ENCODE peak calls at places on chromosomes 4 and X, in ten cellular contexts. X is PC-9, I is SK-N-SH, H is HCT116, F is GM23248, V is OCI-LY7, J is GM23338, A is MM.1S, P is PC-3, C is hepatocyte. N is an unnamed sample. For H3K9me2, the result is how much of the 10 kb centered on the place peaks cover.

GRCh38 chr4:2141762-2142520 is 82.8 kb downstream of the NAT8L start:
- DNase-seq in X (no peak), I (no peak), H (no peak), F (no peak), V (no peak), J (peak), A (no peak), P (no peak), C (no peak), N (no peak)

GRCh38 chrX:119503484-119503861 is 35.2 kb downstream of the SLC25A5 start:
- DNase-seq in X (peak), I (no peak), H (no peak), F (peak), V (no peak), J (no peak), A (no peak), P (peak), C (peak), N (no peak)

GRCh38 chr4:85932371-85933305 is 427.2 kb downstream of the MAPK10 start:
- DNase-seq in X (no peak), I (no peak), H (no peak), F (no peak), V (no peak), J (no peak), A (no peak), P (no peak), C (no peak), N (no peak)

GRCh38 chr4:73984736-73985527 is 3.1 kb downstream of the PPBP start:
- DNase-seq in X (no peak), I (no peak), H (no peak), F (peak), V (no peak), J (peak), A (no peak), P (peak), C (no peak), N (no peak)

GRCh38 chr4:169756971-169757574 is 671 bp downstream of the HPF1 start:
- DNase-seq in X (no peak), I (no peak), H (no peak), F (peak), V (no peak), J (peak), A (peak), P (no peak), C (no peak), N (peak)

GRCh38 chr4:88584471-88584900 is 7.8 kb upstream of the HERC3 start:
- DNase-seq in X (no peak), I (no peak), H (no peak), F (no peak), V (no peak), J (no peak), A (no peak), P (no peak), C (no peak), N (no peak)

GRCh38 chrX:77276742-77277141 is 170.4 kb upstream of the FGF16 start:
- DNase-seq in X (no peak), I (no peak), H (no peak), F (no peak), V (peak), J (peak), A (peak), P (peak), C (no peak), N (peak)

GRCh38 chr4:65367306-65367705 is 303.0 kb downstream of the EPHA5 start:
- DNase-seq in X (no peak), I (no peak), H (no peak), F (peak), V (no peak), J (no peak), A (peak), P (peak), C (no peak), N (no peak)

GRCh38 chrX:44898411-44899221 is 25.6 kb downstream of the KDM6A start:
- DNase-seq in X (no peak), I (no peak), H (no peak), F (no peak), V (peak), J (no peak), A (peak), P (no peak), C (no peak), N (peak)

GRCh38 chrX:14050704-14051103 is 21.0 kb upstream of the GEMIN8 start:
- DNase-seq in X (no peak), I (no peak), H (no peak), F (peak), V (no peak), J (no peak), A (no peak), P (no peak), C (no peak), N (no peak)

GRCh38 chr4:24810016-24810415 is 14.6 kb downstream of the SOD3 start:
- DNase-seq in X (no peak), I (no peak), H (no peak), F (peak), V (no peak), J (no peak), A (no peak), P (no peak), C (no peak), N (no peak)

GRCh38 chr4:4455199-4455865 is 68.4 kb downstream of the NSG1 start:
- DNase-seq in X (no peak), I (peak), H (no peak), F (no peak), V (peak), J (no peak), A (peak), P (no peak), C (no peak), N (peak)

GRCh38 chrX:153530411-153531145 is 13.1 kb downstream of the ATP2B3 start:
- DNase-seq in X (no peak), I (no peak), H (no peak), F (no peak), V (no peak), J (no peak), A (no peak), P (no peak), C (no peak), N (no peak)

GRCh38 chr4:13701937-13702446 is 74.5 kb upstream of the BOD1L1 start:
- DNase-seq in X (peak), I (no peak), H (peak), F (peak), V (no peak), J (no peak), A (no peak), P (peak), C (peak), N (no peak)

GRCh38 chrX:139203681-139204575 is 326.6 kb upstream of the F9 start:
- DNase-seq in X (no peak), I (peak), H (no peak), F (peak), V (no peak), J (peak), A (peak), P (peak), C (peak), N (no peak)

GRCh38 chr4:54231419-54232150 is 2.5 kb downstream of the PDGFRA start:
- DNase-seq in X (no peak), I (peak), H (no peak), F (peak), V (no peak), J (peak), A (no peak), P (no peak), C (peak), N (no peak)

GRCh38 chr4:2811830-2812599 is 19.1 kb downstream of the SH3BP2 start:
- DNase-seq in X (peak), I (peak), H (peak), F (peak), V (peak), J (peak), A (peak), P (no peak), C (no peak), N (peak)

GRCh38 chr4:3862640-3863420 is 96.6 kb downstream of the ADRA2C start:
- DNase-seq in X (no peak), I (no peak), H (no peak), F (no peak), V (no peak), J (peak), A (no peak), P (no peak), C (no peak), N (no peak)

GRCh38 chr4:101527186-101527585 is 179.9 kb upstream of the PPP3CA start:
- DNase-seq in X (no peak), I (no peak), H (no peak), F (peak), V (no peak), J (no peak), A (peak), P (no peak), C (no peak), N (no peak)

GRCh38 chrX:129654652-129655546 is at the start of gene APLN:
- DNase-seq in X (peak), I (peak), H (no peak), F (peak), V (no peak), J (peak), A (peak), P (peak), C (peak), N (peak)

DNA sequence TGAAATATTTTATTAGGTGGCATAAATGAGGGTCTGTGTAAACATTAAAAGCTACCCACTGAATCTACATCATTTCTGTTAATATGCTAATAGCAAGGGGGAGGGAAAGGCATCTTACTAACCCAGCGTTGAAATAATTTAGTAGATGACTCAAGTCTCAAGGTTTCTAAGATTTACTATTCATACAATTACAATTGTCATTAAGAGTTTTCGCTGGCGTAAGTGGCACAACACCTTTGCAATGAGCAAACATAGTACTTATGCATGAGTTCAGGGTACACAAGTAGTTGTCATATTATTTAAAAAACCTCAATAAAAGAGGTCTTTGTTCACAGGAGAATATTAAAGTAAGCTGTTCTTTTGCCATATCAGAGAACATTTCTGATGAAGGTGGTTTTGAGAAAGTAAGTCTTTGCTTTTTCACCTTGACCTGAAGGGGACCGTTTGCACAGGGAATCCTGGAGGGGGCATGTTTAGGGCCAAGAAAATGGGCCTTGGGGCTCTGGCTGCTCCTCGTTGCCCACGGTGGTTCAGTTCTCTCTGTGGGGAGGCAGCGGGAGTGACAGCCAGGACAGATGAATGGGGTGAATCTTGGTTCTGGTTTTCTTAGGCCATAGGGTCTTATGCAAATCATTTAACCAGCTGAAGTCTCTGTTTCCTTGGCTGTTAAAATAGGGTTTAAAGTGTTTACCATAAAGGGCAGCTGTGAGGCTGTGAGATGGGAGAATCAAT is 4.4 kb upstream of the RHOH start:
- DNase-seq in X (no peak), I (no peak), H (no peak), F (no peak), V (peak), J (no peak), A (peak), P (no peak), C (no peak), N (no peak)
- H3K4me3 ChIP-seq in X (no peak), I (no peak), H (no peak), F (no peak), V (peak), J (no peak), A (peak), P (peak), C (no peak), N (peak)

GRCh38 chr4:152448038-152448437 is 87.9 kb downstream of the FBXW7 start:
- DNase-seq in X (no peak), I (no peak), H (no peak), F (no peak), V (no peak), J (no peak), A (no peak), P (no peak), C (no peak), N (no peak)
- H3K9me2 ChIP-seq in X (under half), I (under half), H (under half), F (under half), V (under half), J (under half), A (under half), P (under half), C (under half), N (under half)

GRCh38 chr4:147776600-147777175 is 44.8 kb downstream of the ARHGAP10 start:
- DNase-seq in X (no peak), I (no peak), H (no peak), F (no peak), V (no peak), J (no peak), A (no peak), P (no peak), C (no peak), N (no peak)
- H3K4me3 ChIP-seq in X (no peak), I (no peak), H (peak), F (no peak), V (no peak), J (no peak), A (no peak), P (no peak), C (no peak), N (no peak)

DNA sequence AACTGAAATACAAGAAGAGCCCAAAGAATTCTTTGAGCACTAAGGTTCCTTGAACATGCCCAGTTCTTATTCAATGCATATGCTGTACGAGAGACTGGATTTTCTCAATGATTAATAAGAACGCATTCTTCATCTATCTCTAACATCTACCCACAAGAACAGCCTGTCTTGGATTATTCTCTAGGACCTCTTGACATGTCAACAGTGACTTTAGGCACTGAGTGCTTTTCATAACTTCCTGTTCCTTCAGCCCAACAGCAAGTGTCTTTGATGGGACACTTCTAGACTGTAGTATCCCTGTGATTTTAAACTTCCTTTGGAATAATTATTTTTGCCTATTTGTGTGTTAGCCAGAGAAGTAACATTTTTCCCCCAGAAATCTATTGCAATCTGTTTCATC is 69.3 kb downstream of the OPHN1 start:
- DNase-seq in X (no peak), I (no peak), H (no peak), F (no peak), V (no peak), J (no peak), A (no peak), P (no peak), C (no peak), N (no peak)
- H3K9me2 ChIP-seq in X (under half), I (under half), H (under half), F (under half), V (under half), J (under half), A (under half), P (under half), C (under half), N (under half)

GRCh38 chrX:118498755-118499154 is 3.1 kb downstream of the DOCK11 start:
- DNase-seq in X (no peak), I (no peak), H (no peak), F (no peak), V (no peak), J (no peak), A (no peak), P (no peak), C (no peak), N (no peak)
- H3K4me3 ChIP-seq in X (no peak), I (no peak), H (no peak), F (no peak), V (no peak), J (peak), A (no peak), P (no peak), C (no peak), N (no peak)

N was measured in Karpas-422.